ENCODE peak calls at places on chromosomes 4 and X, in eight cellular contexts. I is heart left ventricle, Z is breast epithelium, E is sigmoid colon, T is Peyer's patch, R is tibial nerve, B is right lobe of liver, U is esophagus squamous epithelium. H is an unnamed sample.
A peak's percentile ranks its signal among the peaks of the same experiment; 100 is the strongest.

GRCh38 chrX:45775462-45775861 is 574.8 kb upstream of the DIPK2B start:
- DNase-seq in E (no peak), I (no peak), T (no peak), U (no peak), R (no peak), Z (peak; percentile 56), B (no peak), H (no peak)

GRCh38 chr4:81648576-81649272 is 177.0 kb upstream of the RASGEF1B start:
- DNase-seq in U (no peak), T (peak; percentile 69), Z (no peak), R (no peak), B (no peak), I (no peak), E (no peak), H (no peak)

GRCh38 chrX:154487518-154488290 is 1.3 kb upstream of the UBL4A start:
- DNase-seq in I (no peak), Z (no peak), E (peak; percentile 62), R (no peak), B (no peak), T (no peak), U (no peak), H (no peak)

GRCh38 chrX:24090300-24091200 is 35.8 kb downstream of the EIF2S3 start:
- DNase-seq in Z (no peak), I (no peak), U (no peak), B (no peak), T (no peak), E (no peak), R (no peak), H (peak; percentile 57)

GRCh38 chrX:132480581-132481203 is 8.1 kb downstream of the MBNL3 start:
- DNase-seq in E (no peak), R (no peak), I (peak; percentile 27), U (no peak), B (peak; percentile 29), T (peak; percentile 80), Z (no peak), H (peak; percentile 49)

GRCh38 chrX:23478561-23478960 is 143.9 kb downstream of the PTCHD1 start:
- DNase-seq in B (no peak), T (no peak), E (no peak), R (no peak), I (no peak), U (no peak), Z (no peak), H (no peak)

GRCh38 chr4:123661080-123661737 is 264.6 kb downstream of the SPRY1 start:
- DNase-seq in R (no peak), B (no peak), T (no peak), U (no peak), E (no peak), Z (no peak), I (no peak), H (no peak)

GRCh38 chr4:155657985-155658384 is 8.7 kb upstream of the GUCY1A1 start:
- DNase-seq in U (no peak), T (no peak), I (no peak), E (no peak), B (no peak), R (no peak), Z (no peak), H (no peak)

GRCh38 chr4:7171191-7171900 is 21.0 kb upstream of the SORCS2 start:
- DNase-seq in Z (no peak), T (peak; percentile 6), E (peak; percentile 17), I (no peak), U (no peak), R (no peak), B (no peak), H (no peak)

GRCh38 chr4:92172203-92172602 is 131.6 kb upstream of the GRID2 start:
- DNase-seq in I (no peak), B (no peak), T (no peak), R (no peak), U (no peak), E (no peak), Z (no peak), H (no peak)

GRCh38 chr4:139740531-139741041 is 75.0 kb downstream of the MGST2 start:
- DNase-seq in T (peak; percentile 64), I (peak; percentile 83), B (peak; percentile 72), R (peak; percentile 75), E (peak; percentile 92), U (peak; percentile 12), Z (peak; percentile 36), H (peak; percentile 93)

GRCh38 chrX:45743081-45743533 is 542.4 kb upstream of the DIPK2B start:
- DNase-seq in E (no peak), I (no peak), T (no peak), B (no peak), U (no peak), R (no peak), Z (no peak), H (no peak)

GRCh38 chrX:152819732-152820131 is 10.8 kb downstream of the CETN2 start:
- DNase-seq in U (no peak), Z (no peak), R (no peak), I (no peak), B (no peak), T (no peak), E (no peak), H (no peak)

GRCh38 chr4:142345909-142346308 is 500.2 kb downstream of the INPP4B start:
- DNase-seq in U (no peak), I (no peak), Z (no peak), R (no peak), E (no peak), B (no peak), T (no peak), H (no peak)

GRCh38 chr4:74217365-74217764 is 59.4 kb downstream of the MTHFD2L start:
- DNase-seq in R (no peak), E (no peak), I (no peak), U (no peak), B (no peak), Z (no peak), T (no peak), H (no peak)

GRCh38 chrX:39869846-39870601 is 227.7 kb downstream of the BCOR start:
- DNase-seq in Z (no peak), U (no peak), T (peak; percentile 66), R (no peak), B (no peak), E (no peak), I (no peak), H (no peak)

GRCh38 chr4:74504212-74504611 is 59.3 kb downstream of the AREG start:
- DNase-seq in Z (no peak), I (no peak), R (no peak), U (no peak), T (no peak), B (no peak), E (no peak), H (no peak)

GRCh38 chr4:62250100-62250499 is 1050.0 kb downstream of the ADGRL3 start:
- DNase-seq in I (no peak), U (no peak), B (no peak), E (no peak), T (no peak), Z (no peak), R (no peak), H (no peak)

GRCh38 chr4:166657261-166657660 is 577.0 kb downstream of the SPOCK3 start:
- DNase-seq in U (no peak), R (no peak), B (no peak), I (no peak), E (no peak), T (no peak), Z (no peak), H (no peak)

GRCh38 chrX:129996120-129996519 is 13.7 kb downstream of the BCORL1 start:
- DNase-seq in B (no peak), E (no peak), R (no peak), U (no peak), I (peak; percentile 45), T (no peak), Z (no peak), H (peak; percentile 53)

GRCh38 chrX:130083107-130083490 is 27.2 kb downstream of the ELF4 start:
- DNase-seq in T (no peak), Z (no peak), I (no peak), U (no peak), B (no peak), R (no peak), E (no peak), H (no peak)

GRCh38 chr4:88659061-88659889 is 38.4 kb downstream of the NAP1L5 start:
- DNase-seq in E (peak; percentile 70), U (no peak), B (peak; percentile 27), R (peak; percentile 55), T (peak; percentile 64), I (peak; percentile 47), Z (peak; percentile 21), H (peak; percentile 75)

DNA sequence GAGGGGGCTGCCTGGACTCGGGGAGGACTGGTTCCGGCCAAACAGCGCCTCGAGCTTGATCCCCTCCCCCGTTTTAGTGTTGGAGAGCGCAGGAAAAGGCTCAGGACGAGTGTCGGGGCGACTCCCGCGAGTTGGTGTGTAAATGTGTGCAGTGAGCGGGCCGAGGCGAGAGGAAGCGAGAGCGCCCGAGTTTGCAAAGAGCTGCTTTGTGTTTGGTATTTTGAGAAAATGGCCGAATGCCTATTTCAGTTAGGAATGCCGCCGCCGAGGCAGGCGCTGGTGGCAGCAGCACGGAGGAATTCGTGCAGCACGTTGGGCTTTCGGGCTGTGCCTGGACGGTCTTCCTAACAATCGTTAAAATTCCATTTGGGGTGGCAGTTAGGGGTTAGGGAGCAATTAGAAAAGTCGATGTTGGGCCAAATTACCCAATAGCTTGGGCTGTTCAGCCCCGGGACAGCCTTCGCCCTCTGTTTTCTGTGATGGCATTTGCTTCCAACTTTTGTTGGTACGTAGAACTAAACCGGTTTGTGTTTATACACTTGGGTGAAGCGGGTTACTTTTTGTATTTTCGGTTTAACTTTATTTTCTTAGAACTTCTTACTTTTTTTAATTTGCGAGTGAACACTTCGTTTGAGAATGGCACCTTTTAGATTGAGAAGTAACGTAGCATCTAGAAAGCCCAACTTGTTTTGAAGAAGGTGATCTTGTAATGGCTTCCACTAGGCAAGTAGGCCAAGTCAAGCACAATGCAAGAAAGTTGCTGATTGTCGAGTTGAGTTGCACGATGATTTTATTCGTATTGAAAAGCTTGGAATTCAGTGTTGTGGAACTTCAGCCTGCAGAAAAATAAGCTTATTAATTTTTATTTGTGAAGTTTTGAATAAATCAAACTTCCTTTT is 1.6 kb downstream of the REST start:
- DNase-seq in Z (peak; percentile 36), T (peak; percentile 83), R (peak; percentile 24), U (no peak), I (peak; percentile 54), B (peak; percentile 51), E (peak; percentile 73), H (peak; percentile 73)
- TF ChIP-seq CTCF in Z (no peak), T (no peak), R (no peak), U (no peak), I (peak; percentile 5), B (no peak), E (no peak), H (no peak)

GRCh38 chr4:75858721-75859120 is 43.5 kb downstream of the PPEF2 start:
- DNase-seq in I (no peak), B (no peak), R (no peak), Z (no peak), U (no peak), T (no peak), E (no peak), H (no peak)

GRCh38 chr4:75860606-75861005 is 41.6 kb downstream of the PPEF2 start:
- DNase-seq in Z (no peak), R (no peak), U (no peak), B (no peak), T (no peak), I (no peak), E (no peak), H (peak; percentile 26)
- TF ChIP-seq POLR2A in Z (no peak), R (no peak), U (no peak), B (no peak), T (no peak), I (no peak), E (no peak), H (no peak)

GRCh38 chr4:100246697-100247096 is 56.4 kb upstream of the DDIT4L start:
- DNase-seq in Z (no peak), E (no peak), R (no peak), I (no peak), B (no peak), U (no peak), T (no peak), H (no peak)
- H3K27ac ChIP-seq in Z (no peak overlapping the region), E (no peak overlapping the region), R (no peak overlapping the region), I (no peak overlapping the region), B (no peak overlapping the region), U (no peak overlapping the region), T (no peak overlapping the region), H (no peak overlapping the region)

GRCh38 chrX:3548743-3549441 is 164.6 kb downstream of the PRKX start:
- DNase-seq in Z (no peak), U (no peak), E (no peak), R (peak; percentile 7), B (no peak), I (no peak), T (no peak), H (peak; percentile 29)
- TF ChIP-seq CTCF in Z (no peak), U (peak; percentile 29), E (no peak), R (peak; percentile 24), B (peak; percentile 17), I (peak; percentile 33), T (peak; percentile 56), H (peak; percentile 56)